ENCODE peak calls at places on chromosomes 6 and 20, in seven cellular contexts. H is germinal center; J is activated CD8-positive, alpha-beta memory T cell treated with anti-CD3 and anti-CD28 coated beads, Interleukin-2, amount 10 ng/mL, durations not matched to agents 7 days and 5 days; V is anterior cingulate cortex; M is activated gamma-delta T cell treated with anti-CD3 and anti-CD28 coated beads, Interleukin-2, amount 50 U/mL, for 16 hours; Y is NCI-H2171; A is GDM1. O is an unnamed sample.

GRCh38 chr20:825710-826421 is 7.6 kb upstream of the FAM110A start:
- DNase-seq in H (no peak), J (peak; percentile 29), V (no peak), M (no peak), Y (no peak), A (no peak), O (no peak)

GRCh38 chr6:30913721-30914075 is 340 bp upstream of the VARS2 start:
- DNase-seq in H (no peak), J (no peak), V (no peak), M (no peak), Y (no peak), A (no peak), O (no peak)

GRCh38 chr20:62662422-62662821 is 20.1 kb downstream of the SLCO4A1 start:
- DNase-seq in H (no peak), J (no peak), V (no peak), M (no peak), Y (no peak), A (no peak), O (no peak)

GRCh38 chr6:108113557-108114519 is 39.3 kb upstream of the OSTM1 start:
- DNase-seq in H (peak; percentile 47), J (no peak), V (no peak), M (no peak), Y (peak; percentile 8), A (peak; percentile 21), O (peak; percentile 81)

GRCh38 chr20:42958367-42959112 is 231.2 kb downstream of the PTPRT start:
- DNase-seq in H (no peak), J (no peak), V (no peak), M (no peak), Y (no peak), A (no peak), O (no peak)

GRCh38 chr6:118663993-118664985 is 12.9 kb upstream of the CEP85L start:
- DNase-seq in H (no peak), J (no peak), V (no peak), M (no peak), Y (no peak), A (no peak), O (no peak)

GRCh38 chr6:152435816-152436215 is 201.3 kb downstream of the SYNE1 start:
- DNase-seq in H (no peak), J (no peak), V (no peak), M (no peak), Y (no peak), A (no peak), O (no peak)

GRCh38 chr6:45791600-45792168 is 224.0 kb downstream of the CLIC5 start:
- DNase-seq in H (no peak), J (no peak), V (no peak), M (no peak), Y (no peak), A (no peak), O (no peak)

GRCh38 chr6:155106456-155107107 is 111.5 kb downstream of the TIAM2 start:
- DNase-seq in H (no peak), J (peak; percentile 39), V (no peak), M (no peak), Y (no peak), A (no peak), O (no peak)

GRCh38 chr20:44784688-44785087 is 25.7 kb downstream of the RIMS4 start:
- DNase-seq in H (no peak), J (no peak), V (no peak), M (no peak), Y (no peak), A (no peak), O (no peak)

GRCh38 chr20:12171927-12172581 is 254.4 kb downstream of the BTBD3 start:
- DNase-seq in H (no peak), J (no peak), V (no peak), M (no peak), Y (no peak), A (no peak), O (peak; percentile 1)

GRCh38 chr20:11350126-11351005 is 567.3 kb upstream of the BTBD3 start:
- DNase-seq in H (no peak), J (no peak), V (no peak), M (no peak), Y (no peak), A (no peak), O (no peak)

GRCh38 chr6:83824388-83824801 is 28.8 kb upstream of the RIPPLY2 start:
- DNase-seq in H (no peak), J (no peak), V (no peak), M (no peak), Y (no peak), A (no peak), O (no peak)

GRCh38 chr20:1934162-1934561 is 39.0 kb downstream of the SIRPA start:
- DNase-seq in H (no peak), J (no peak), V (no peak), M (no peak), Y (no peak), A (no peak), O (no peak)

GRCh38 chr20:63033635-63034510 is 27.1 kb upstream of the BHLHE23 start:
- DNase-seq in H (no peak), J (no peak), V (no peak), M (no peak), Y (no peak), A (no peak), O (no peak)

GRCh38 chr20:38728237-38728761 is 4.0 kb downstream of the SLC32A1 start:
- DNase-seq in H (peak; percentile 8), J (no peak), V (no peak), M (no peak), Y (no peak), A (no peak), O (no peak)

GRCh38 chr20:47761478-47762047 is 23.7 kb downstream of the SULF2 start:
- DNase-seq in H (no peak), J (no peak), V (no peak), M (no peak), Y (no peak), A (no peak), O (no peak)

GRCh38 chr6:39041072-39041471 is 7.5 kb upstream of the GLP1R start:
- DNase-seq in H (no peak), J (no peak), V (no peak), M (no peak), Y (no peak), A (no peak), O (no peak)

GRCh38 chr6:168385858-168386735 is 54.9 kb upstream of the SMOC2 start:
- DNase-seq in H (no peak), J (no peak), V (no peak), M (no peak), Y (no peak), A (no peak), O (no peak)

GRCh38 chr6:117992856-117993255 is 85.8 kb downstream of the SLC35F1 start:
- DNase-seq in H (no peak), J (no peak), V (no peak), M (no peak), Y (no peak), A (no peak), O (no peak)

GRCh38 chr6:166877906-166878305 is 78.4 kb downstream of the RNASET2 start:
- DNase-seq in H (no peak), J (no peak), V (no peak), M (no peak), Y (no peak), A (no peak), O (no peak)

GRCh38 chr6:39128832-39129231 is 13.8 kb upstream of the SAYSD1 start:
- DNase-seq in H (no peak), J (no peak), V (no peak), M (no peak), Y (no peak), A (no peak), O (no peak)

GRCh38 chr6:140546640-140547039 is 1172.2 kb upstream of the CITED2 start:
- DNase-seq in H (no peak), J (no peak), V (no peak), M (no peak), Y (no peak), A (no peak), O (no peak)

GRCh38 chr6:48782230-48782629 is 671.2 kb upstream of the PTCHD4 start:
- DNase-seq in H (no peak), J (no peak), V (no peak), M (no peak), Y (no peak), A (no peak), O (no peak)

GRCh38 chr6:137588472-137588871 is 94.3 kb upstream of the OLIG3 start:
- DNase-seq in H (no peak), J (no peak), V (no peak), M (no peak), Y (no peak), A (no peak), O (no peak)

GRCh38 chr6:75431379-75431778 is 62.2 kb downstream of the FILIP1 start:
- DNase-seq in H (no peak), J (no peak), V (no peak), M (no peak), Y (no peak), A (no peak), O (no peak)

GRCh38 chr6:156917213-156917612 is 140.0 kb downstream of the ARID1B start:
- DNase-seq in H (no peak), J (no peak), V (no peak), M (no peak), Y (no peak), A (no peak), O (no peak)

GRCh38 chr6:52661551-52661950 is 9.4 kb upstream of the TMEM14A start:
- DNase-seq in H (no peak), J (no peak), V (no peak), M (no peak), Y (no peak), A (no peak), O (no peak)